ENCODE peak calls at places on chromosome 4, in eight cellular contexts. Y, V, E, A, G, I, Q and Z are unnamed samples.

GRCh38 chr4:171582961-171583581 is 230.1 kb upstream of the GALNTL6 start:
- DNase-seq in G (no peak), Y (no peak), I (no peak), Q (no peak), E (no peak), A (no peak), V (no peak), Z (no peak)

GRCh38 chr4:94244087-94244828 is 36.6 kb downstream of the SMARCAD1 start:
- DNase-seq in G (no peak), V (no peak), Q (no peak), E (no peak), I (no peak), A (no peak), Y (no peak), Z (no peak)

GRCh38 chr4:141524116-141524515 is 112.3 kb upstream of the IL15 start:
- DNase-seq in Y (no peak), A (no peak), G (no peak), E (no peak), I (no peak), Q (no peak), V (no peak), Z (no peak)

GRCh38 chr4:151561551-151562256 is 152.7 kb downstream of the FHIP1A start:
- DNase-seq in G (no peak), Q (no peak), I (no peak), Y (no peak), A (no peak), E (no peak), V (no peak), Z (no peak)

GRCh38 chr4:138772366-138772765 is 243.2 kb upstream of the NOCT start:
- DNase-seq in A (no peak), Q (no peak), Y (no peak), I (no peak), E (no peak), G (no peak), V (no peak), Z (no peak)

GRCh38 chr4:27149541-27150212 is 289.0 kb downstream of the STIM2 start:
- DNase-seq in Q (no peak), G (no peak), Y (no peak), E (no peak), V (no peak), A (no peak), I (no peak), Z (no peak)

GRCh38 chr4:185020293-185020808 is 2.1 kb downstream of the HELT start:
- DNase-seq in I (no peak), E (peak), Q (no peak), A (no peak), G (no peak), Y (no peak), V (no peak), Z (no peak)

GRCh38 chr4:120672558-120673147 is 249.9 kb downstream of the PRDM5 start:
- DNase-seq in G (no peak), Y (no peak), E (peak), A (no peak), Q (no peak), I (no peak), V (no peak), Z (no peak)

GRCh38 chr4:1194028-1194900 is 21.9 kb upstream of the SPON2 start:
- DNase-seq in G (peak), Y (no peak), I (no peak), Q (peak), E (peak), V (no peak), A (peak), Z (no peak)

GRCh38 chr4:113293043-113293560 is 243.6 kb downstream of the ANK2 start:
- DNase-seq in A (no peak), I (no peak), E (peak), G (peak), V (no peak), Q (no peak), Y (no peak), Z (no peak)

GRCh38 chr4:151719045-151719743 is 41.6 kb downstream of the GATB start:
- DNase-seq in Y (peak), I (no peak), V (no peak), A (no peak), E (no peak), Q (peak), G (no peak), Z (no peak)

GRCh38 chr4:153115322-153116100 is 88.7 kb upstream of the TRIM2 start:
- DNase-seq in G (no peak), V (peak), A (peak), I (peak), Q (no peak), E (no peak), Y (no peak), Z (no peak)

GRCh38 chr4:90904018-90904417 is 776.8 kb downstream of the CCSER1 start:
- DNase-seq in Y (no peak), Q (no peak), G (no peak), E (peak), A (no peak), I (no peak), V (no peak), Z (no peak)

GRCh38 chr4:147284935-147285334 is 196.0 kb upstream of the EDNRA start:
- DNase-seq in Q (no peak), V (no peak), A (no peak), Y (no peak), E (no peak), I (peak), G (no peak), Z (no peak)

GRCh38 chr4:100290585-100290984 is 100.3 kb upstream of the DDIT4L start:
- DNase-seq in I (peak), G (no peak), Q (no peak), Y (no peak), V (no peak), E (no peak), A (no peak), Z (no peak)

GRCh38 chr4:13903061-13903460 is 275.5 kb upstream of the BOD1L1 start:
- DNase-seq in I (no peak), Q (no peak), A (no peak), G (no peak), E (no peak), Y (no peak), V (no peak), Z (no peak)